ENCODE peak calls at places on chromosome 4, in five cellular contexts. O is suprapubic skin, H is AG10803, L is foreskin fibroblast, Z is A673. T is an unnamed sample.

GRCh38 chr4:172344266-172344772 is 531.1 kb downstream of the GALNTL6 start:
- DNase-seq in Z (peak; percentile 42), H (no peak), L (peak; percentile 39), O (no peak), T (no peak)

GRCh38 chr4:153296424-153296823 is 48.1 kb upstream of the MND1 start:
- DNase-seq in H (peak; percentile 90), O (no peak), L (peak; percentile 79), Z (peak; percentile 19), T (no peak)

GRCh38 chr4:97142893-97143292 is 1000.4 kb downstream of the STPG2 start:
- DNase-seq in L (no peak), H (no peak), Z (no peak), O (no peak), T (no peak)

GRCh38 chr4:110970642-110971041 is 347.8 kb upstream of the PITX2 start:
- DNase-seq in O (no peak), Z (peak; percentile 79), L (peak; percentile 71), H (peak; percentile 37), T (peak; percentile 16)

GRCh38 chr4:140078366-140078765 is 75.6 kb downstream of the MAML3 start:
- DNase-seq in Z (no peak), O (no peak), L (peak; percentile 59), H (peak; percentile 34), T (no peak)

GRCh38 chr4:80142396-80143304 is 54.7 kb upstream of the PRDM8 start:
- DNase-seq in Z (no peak), L (no peak), H (peak; percentile 58), O (no peak), T (no peak)

GRCh38 chr4:58301384-58301783 is 1191.2 kb upstream of the IGFBP7 start:
- DNase-seq in H (no peak), L (no peak), Z (no peak), O (no peak), T (peak; percentile 60)

GRCh38 chr4:36206012-36206411 is 38.3 kb downstream of the ARAP2 start:
- DNase-seq in O (no peak), Z (no peak), L (no peak), H (no peak), T (no peak)

GRCh38 chr4:25903905-25904747 is 9.9 kb upstream of the SMIM20 start:
- DNase-seq in O (no peak), H (no peak), L (peak; percentile 20), Z (peak; percentile 44), T (no peak)

GRCh38 chr4:145716200-145716599 is 36.3 kb downstream of the C4orf51 start:
- DNase-seq in L (peak; percentile 79), H (peak; percentile 87), Z (no peak), O (no peak), T (no peak)

GRCh38 chr4:83267121-83267834 is 17.3 kb downstream of the COQ2 start:
- DNase-seq in H (peak; percentile 26), Z (no peak), O (no peak), L (peak; percentile 73), T (peak; percentile 42)

GRCh38 chr4:140754918-140755810 is 1.0 kb downstream of the TBC1D9 start:
- DNase-seq in H (no peak), O (no peak), Z (no peak), L (no peak), T (no peak)

GRCh38 chr4:112881842-112882241 is 167.6 kb upstream of the ANK2 start:
- DNase-seq in Z (peak; percentile 48), O (no peak), H (no peak), L (no peak), T (no peak)
- H3K4me3 ChIP-seq in Z (no peak overlapping the region), O (no peak overlapping the region), H (no peak overlapping the region), L (no peak overlapping the region), T (no peak overlapping the region)

GRCh38 chr4:150591284-150591874 is 9.4 kb downstream of the MAB21L2 start:
- DNase-seq in O (no peak), H (no peak), Z (no peak), L (peak; percentile 5), T (no peak)
- TF ChIP-seq CTCF in O (no peak), H (no peak), Z (no peak), L (no peak), T (no peak)

GRCh38 chr4:112648263-112649054 is 11.5 kb downstream of the LARP7 start:
- DNase-seq in O (no peak), H (no peak), Z (no peak), L (no peak), T (no peak)

GRCh38 chr4:112651641-112652040 is 14.7 kb downstream of the LARP7 start:
- DNase-seq in O (no peak), H (no peak), L (no peak), Z (no peak), T (no peak)

GRCh38 chr4:112649055-112649408 is 12.1 kb downstream of the LARP7 start:
- DNase-seq in Z (no peak), H (no peak), O (no peak), L (no peak), T (no peak)

GRCh38 chr4:112652216-112652615 is 15.3 kb downstream of the LARP7 start:
- DNase-seq in H (no peak), L (no peak), Z (no peak), O (no peak), T (peak; percentile 15)

GRCh38 chr4:112650332-112650731 is 13.4 kb downstream of the LARP7 start:
- DNase-seq in L (no peak), H (no peak), O (no peak), Z (no peak), T (no peak)
- H3K4me3 ChIP-seq in L (no peak overlapping the region), H (no peak overlapping the region), O (no peak overlapping the region), Z (no peak overlapping the region), T (no peak overlapping the region)

DNA sequence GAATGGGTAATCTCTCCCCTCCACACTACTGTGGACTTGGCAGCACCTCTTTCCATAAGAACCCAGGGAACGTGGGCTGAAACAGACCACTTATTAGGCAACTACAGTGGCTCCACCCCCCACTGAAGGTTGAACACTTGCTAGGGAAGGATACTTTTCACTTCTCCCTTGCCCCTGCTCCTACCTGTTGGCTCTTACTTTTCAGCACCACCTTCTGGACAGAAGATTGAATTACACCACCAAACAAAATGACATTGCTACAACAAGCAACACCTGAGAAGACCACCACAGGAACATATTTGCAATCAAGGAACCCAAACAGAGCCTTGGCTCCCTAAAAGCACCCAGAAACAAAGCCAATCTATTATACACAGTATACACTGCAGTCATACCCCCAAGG is 132.1 kb upstream of the CXCL13 start:
- DNase-seq in H (no peak), L (peak; percentile 20), Z (peak; percentile 2), O (no peak), T (no peak)
- TF ChIP-seq CTCF in H (peak; percentile 45), L (peak; percentile 41), Z (peak; percentile 44), O (no peak), T (peak; percentile 68)

GRCh38 chr4:5712517-5712916 is 1.5 kb downstream of the EVC start:
- DNase-seq in L (peak; percentile 64), Z (no peak), O (no peak), H (peak; percentile 59), T (no peak)
- H3K4me3 ChIP-seq in L (peak overlapping the region; percentile 67), Z (peak overlapping the region; percentile 59), O (peak overlapping the region; percentile 62), H (peak overlapping the region; percentile 82), T (peak overlapping the region; percentile 82)

GRCh38 chr4:21512351-21512750 is 436.2 kb downstream of the KCNIP4 start:
- DNase-seq in H (peak; percentile 12), O (no peak), L (peak; percentile 54), Z (peak; percentile 48), T (peak; percentile 12)
- TF ChIP-seq CTCF in H (peak; percentile 30), O (no peak), L (peak; percentile 18), Z (peak; percentile 52), T (peak; percentile 64)

T was measured in epithelial cell of proximal tubule.